ENCODE peak calls at places on chromosomes 11 and 22, in nine cellular contexts. E is NCI-H2081; X is H7; R is WTC11; Y is NCI-H2227 treated with DMSO at 0.1 percent for 48 hours; W is activated T-cell treated with anti-CD3 and anti-CD28 coated beads for 48 hours; A is HTR-8/SVneo; L is kidney glomerular epithelial cell; K is activated naive CD8-positive, alpha-beta T cell treated with anti-CD3 and anti-CD28 coated beads for 36 hours. N is an unnamed sample.

GRCh38 chr11:1618231-1618630 is 3.7 kb downstream of the KRTAP5-4 start:
- DNase-seq in E (no peak), X (no peak), R (no peak), Y (no peak), W (no peak), A (no peak), L (no peak), K (no peak), N (no peak)

GRCh38 chr11:125952973-125953372 is 7.1 kb downstream of the VSIG10L2 start:
- DNase-seq in E (peak; percentile 20), X (peak; percentile 60), R (no peak), Y (no peak), W (no peak), A (no peak), L (no peak), K (no peak), N (no peak)

GRCh38 chr11:50394017-50394416 is 361.3 kb downstream of the OR4C45 start:
- DNase-seq in E (no peak), X (no peak), R (no peak), Y (no peak), W (no peak), A (no peak), L (no peak), K (no peak), N (no peak)

GRCh38 chr11:131464481-131464880 is 94.1 kb downstream of the NTM start:
- DNase-seq in E (no peak), X (no peak), R (no peak), Y (no peak), W (no peak), A (no peak), L (no peak), K (no peak), N (no peak)

GRCh38 chr11:99370557-99371200 is 349.9 kb downstream of the CNTN5 start:
- DNase-seq in E (peak; percentile 75), X (no peak), R (peak; percentile 16), Y (no peak), W (no peak), A (peak; percentile 53), L (peak; percentile 34), K (no peak), N (no peak)

GRCh38 chr11:36627006-36627405 is 29.0 kb upstream of the RAG2 start:
- DNase-seq in E (no peak), X (no peak), R (no peak), Y (no peak), W (no peak), A (no peak), L (no peak), K (no peak), N (no peak)

GRCh38 chr11:93498099-93499040 is 44.8 kb downstream of the SMCO4 start:
- DNase-seq in E (no peak), X (no peak), R (no peak), Y (no peak), W (no peak), A (peak; percentile 53), L (peak; percentile 50), K (no peak), N (no peak)

GRCh38 chr22:46538816-46539163 is 1.4 kb upstream of the CELSR1 start:
- DNase-seq in E (no peak), X (no peak), R (no peak), Y (no peak), W (peak; percentile 27), A (no peak), L (peak; percentile 38), K (no peak), N (no peak)

GRCh38 chr22:24409707-24410106 is 17.7 kb upstream of the ADORA2A start:
- DNase-seq in E (no peak), X (no peak), R (no peak), Y (no peak), W (no peak), A (no peak), L (no peak), K (no peak), N (no peak)

GRCh38 chr22:26316732-26317131 is 112.3 kb upstream of the ASPHD2 start:
- DNase-seq in E (no peak), X (no peak), R (no peak), Y (no peak), W (no peak), A (no peak), L (no peak), K (no peak), N (no peak)

GRCh38 chr11:126884192-126884973 is 116.2 kb downstream of the KIRREL3 start:
- DNase-seq in E (no peak), X (no peak), R (no peak), Y (no peak), W (no peak), A (no peak), L (peak; percentile 68), K (no peak), N (no peak)

GRCh38 chr11:6794637-6795036 is 4.9 kb downstream of the OR6A2 start:
- DNase-seq in E (no peak), X (no peak), R (no peak), Y (no peak), W (no peak), A (no peak), L (no peak), K (no peak), N (no peak)

GRCh38 chr11:32893947-32894827 is 1.6 kb downstream of the QSER1 start:
- DNase-seq in E (peak; percentile 79), X (peak; percentile 68), R (no peak), Y (peak; percentile 74), W (peak; percentile 3), A (peak; percentile 87), L (peak; percentile 58), K (peak; percentile 32), N (peak; percentile 52)

GRCh38 chr11:72069787-72070251 is 10.5 kb downstream of the NUMA1 start:
- DNase-seq in E (no peak), X (no peak), R (no peak), Y (no peak), W (no peak), A (peak; percentile 84), L (peak; percentile 92), K (no peak), N (peak; percentile 28)

GRCh38 chr11:94325681-94326080 is 21.3 kb downstream of the IZUMO1R start:
- DNase-seq in E (no peak), X (peak; percentile 75), R (peak; percentile 89), Y (no peak), W (peak; percentile 35), A (no peak), L (no peak), K (peak; percentile 39), N (peak; percentile 78)

GRCh38 chr11:85602551-85603218 is 24.5 kb downstream of the DLG2 start:
- DNase-seq in E (no peak), X (no peak), R (no peak), Y (no peak), W (no peak), A (no peak), L (no peak), K (no peak), N (no peak)

GRCh38 chr11:79925570-79925969 is 484.7 kb upstream of the TENM4 start:
- DNase-seq in E (no peak), X (no peak), R (no peak), Y (no peak), W (no peak), A (no peak), L (no peak), K (no peak), N (no peak)

GRCh38 chr11:7563269-7563668 is 49.5 kb downstream of the PPFIBP2 start:
- DNase-seq in E (no peak), X (no peak), R (no peak), Y (no peak), W (no peak), A (no peak), L (no peak), K (no peak), N (no peak)

GRCh38 chr11:118145285-118146227 is 7.1 kb downstream of the SCN4B start:
- DNase-seq in E (peak; percentile 88), X (peak; percentile 98), R (peak; percentile 93), Y (peak; percentile 81), W (peak; percentile 88), A (peak; percentile 96), L (peak; percentile 64), K (peak; percentile 90), N (peak; percentile 89)

GRCh38 chr11:8345179-8345578 is 81.5 kb upstream of the LMO1 start:
- DNase-seq in E (no peak), X (no peak), R (no peak), Y (no peak), W (no peak), A (no peak), L (no peak), K (no peak), N (no peak)

GRCh38 chr22:20750461-20751184 is 23.3 kb upstream of the SERPIND1 start:
- DNase-seq in E (no peak), X (no peak), R (no peak), Y (no peak), W (peak; percentile 25), A (peak; percentile 25), L (peak; percentile 66), K (peak; percentile 35), N (no peak)

GRCh38 chr11:46639197-46639839 is 22.0 kb downstream of the ATG13 start:
- DNase-seq in E (no peak), X (no peak), R (no peak), Y (no peak), W (no peak), A (no peak), L (no peak), K (no peak), N (no peak)

GRCh38 chr11:129814244-129814992 is 1.2 kb upstream of the TMEM45B start:
- DNase-seq in E (no peak), X (no peak), R (no peak), Y (no peak), W (peak; percentile 64), A (no peak), L (no peak), K (peak; percentile 64), N (no peak)